ENCODE peak calls at places on chromosome 20, in six cellular contexts. One of them, this sample, is unnamed.
A peak's percentile ranks its signal among the peaks of the same experiment; 100 is the strongest.

GRCh38 chr20:18742841-18743240 is 70.7 kb upstream of the SCP2D1 start:
- DNase-seq in body of pancreas: no peak
- DNase-seq in cardiac muscle cell: no peak
- DNase-seq in WTC11: no peak
- DNase-seq in brain microvascular endothelial cell: no peak
- DNase-seq in mammary epithelial cell: no peak
- DNase-seq in this sample: no peak

GRCh38 chr20:57205625-57206219 is 60.7 kb downstream of the BMP7 start:
- DNase-seq in body of pancreas: no peak
- DNase-seq in cardiac muscle cell: peak; percentile 21
- DNase-seq in WTC11: no peak
- DNase-seq in brain microvascular endothelial cell: peak; percentile 47
- DNase-seq in mammary epithelial cell: peak; percentile 97
- DNase-seq in this sample: no peak

GRCh38 chr20:62791301-62792181 is 4.7 kb upstream of the MRGBP start:
- DNase-seq in body of pancreas: peak; percentile 77
- DNase-seq in cardiac muscle cell: peak; percentile 94
- DNase-seq in WTC11: peak; percentile 90
- DNase-seq in brain microvascular endothelial cell: peak; percentile 85
- DNase-seq in mammary epithelial cell: peak; percentile 78
- DNase-seq in this sample: peak; percentile 45

GRCh38 chr20:15699431-15700146 is 873.7 kb downstream of the KIF16B start:
- DNase-seq in body of pancreas: no peak
- DNase-seq in cardiac muscle cell: no peak
- DNase-seq in WTC11: peak; percentile 62
- DNase-seq in brain microvascular endothelial cell: no peak
- DNase-seq in mammary epithelial cell: peak; percentile 72
- DNase-seq in this sample: no peak

GRCh38 chr20:43721429-43722152 is 5.2 kb downstream of the GTSF1L start:
- DNase-seq in body of pancreas: no peak
- DNase-seq in cardiac muscle cell: no peak
- DNase-seq in WTC11: peak; percentile 20
- DNase-seq in brain microvascular endothelial cell: no peak
- DNase-seq in mammary epithelial cell: no peak
- DNase-seq in this sample: no peak

GRCh38 chr20:63755933-63756647 is 16.5 kb downstream of the SLC2A4RG start:
- DNase-seq in body of pancreas: no peak
- DNase-seq in cardiac muscle cell: no peak
- DNase-seq in WTC11: no peak
- DNase-seq in brain microvascular endothelial cell: no peak
- DNase-seq in mammary epithelial cell: no peak
- DNase-seq in this sample: no peak

GRCh38 chr20:22511943-22512910 is 72.1 kb downstream of the FOXA2 start:
- DNase-seq in body of pancreas: peak; percentile 77
- DNase-seq in cardiac muscle cell: peak; percentile 28
- DNase-seq in WTC11: peak; percentile 21
- DNase-seq in brain microvascular endothelial cell: no peak
- DNase-seq in mammary epithelial cell: no peak
- DNase-seq in this sample: no peak

GRCh38 chr20:58706150-58706892 is 13.7 kb downstream of the NPEPL1 start:
- DNase-seq in body of pancreas: no peak
- DNase-seq in cardiac muscle cell: no peak
- DNase-seq in WTC11: peak; percentile 3
- DNase-seq in brain microvascular endothelial cell: no peak
- DNase-seq in mammary epithelial cell: no peak
- DNase-seq in this sample: no peak

GRCh38 chr20:14919473-14920157 is 582.2 kb upstream of the FLRT3 start:
- DNase-seq in body of pancreas: peak; percentile 38
- DNase-seq in cardiac muscle cell: no peak
- DNase-seq in WTC11: peak; percentile 81
- DNase-seq in brain microvascular endothelial cell: no peak
- DNase-seq in mammary epithelial cell: peak; percentile 72
- DNase-seq in this sample: no peak

GRCh38 chr20:49368596-49368995 is 90.7 kb upstream of the ZNFX1 start:
- DNase-seq in body of pancreas: no peak
- DNase-seq in cardiac muscle cell: no peak
- DNase-seq in WTC11: no peak
- DNase-seq in brain microvascular endothelial cell: no peak
- DNase-seq in mammary epithelial cell: no peak
- DNase-seq in this sample: no peak

GRCh38 chr20:39862613-39863012 is 826.4 kb downstream of the MAFB start:
- DNase-seq in body of pancreas: no peak
- DNase-seq in cardiac muscle cell: peak; percentile 36
- DNase-seq in WTC11: no peak
- DNase-seq in brain microvascular endothelial cell: no peak
- DNase-seq in mammary epithelial cell: no peak
- DNase-seq in this sample: no peak

GRCh38 chr20:16535281-16535680 is 38.0 kb downstream of the KIF16B start:
- DNase-seq in body of pancreas: no peak
- DNase-seq in cardiac muscle cell: no peak
- DNase-seq in WTC11: no peak
- DNase-seq in brain microvascular endothelial cell: no peak
- DNase-seq in mammary epithelial cell: no peak
- DNase-seq in this sample: no peak

GRCh38 chr20:64037498-64038213 is 1.7 kb downstream of the C20orf204 start:
- DNase-seq in body of pancreas: no peak
- DNase-seq in cardiac muscle cell: no peak
- DNase-seq in WTC11: peak; percentile 50
- DNase-seq in brain microvascular endothelial cell: no peak
- DNase-seq in mammary epithelial cell: no peak
- DNase-seq in this sample: no peak

GRCh38 chr20:402496-402885 is 5.6 kb upstream of the RBCK1 start:
- DNase-seq in body of pancreas: no peak
- DNase-seq in cardiac muscle cell: no peak
- DNase-seq in WTC11: no peak
- DNase-seq in brain microvascular endothelial cell: no peak
- DNase-seq in mammary epithelial cell: no peak
- DNase-seq in this sample: no peak

GRCh38 chr20:10540636-10541493 is 105.8 kb downstream of the SLX4IP start:
- DNase-seq in body of pancreas: no peak
- DNase-seq in cardiac muscle cell: peak; percentile 85
- DNase-seq in WTC11: no peak
- DNase-seq in brain microvascular endothelial cell: peak; percentile 89
- DNase-seq in mammary epithelial cell: peak; percentile 90
- DNase-seq in this sample: no peak

GRCh38 chr20:57662028-57662312 is 41.7 kb upstream of the ZBP1 start:
- DNase-seq in body of pancreas: no peak
- DNase-seq in cardiac muscle cell: no peak
- DNase-seq in WTC11: peak; percentile 6
- DNase-seq in brain microvascular endothelial cell: no peak
- DNase-seq in mammary epithelial cell: no peak
- DNase-seq in this sample: no peak

GRCh38 chr20:36572701-36573102 is 695 bp upstream of the TGIF2 start:
- DNase-seq in body of pancreas: peak; percentile 33
- DNase-seq in cardiac muscle cell: peak; percentile 28
- DNase-seq in WTC11: no peak
- DNase-seq in brain microvascular endothelial cell: peak; percentile 28
- DNase-seq in mammary epithelial cell: peak; percentile 24
- DNase-seq in this sample: peak; percentile 55

GRCh38 chr20:43016257-43016656 is 173.4 kb downstream of the PTPRT start:
- DNase-seq in body of pancreas: no peak
- DNase-seq in cardiac muscle cell: no peak
- DNase-seq in WTC11: no peak
- DNase-seq in brain microvascular endothelial cell: no peak
- DNase-seq in mammary epithelial cell: no peak
- DNase-seq in this sample: no peak

GRCh38 chr20:13028673-13029072 is 19.9 kb downstream of the SPTLC3 start:
- DNase-seq in body of pancreas: no peak
- DNase-seq in cardiac muscle cell: peak; percentile 18
- DNase-seq in WTC11: no peak
- DNase-seq in brain microvascular endothelial cell: no peak
- DNase-seq in mammary epithelial cell: no peak
- DNase-seq in this sample: no peak

GRCh38 chr20:14445902-14446301 is 108.5 kb upstream of the FLRT3 start:
- DNase-seq in body of pancreas: no peak
- DNase-seq in cardiac muscle cell: no peak
- DNase-seq in WTC11: no peak
- DNase-seq in brain microvascular endothelial cell: no peak
- DNase-seq in mammary epithelial cell: peak; percentile 28
- DNase-seq in this sample: no peak

GRCh38 chr20:23320317-23320716 is 30.3 kb upstream of the NXT1 start:
- DNase-seq in body of pancreas: no peak
- DNase-seq in cardiac muscle cell: peak; percentile 42
- DNase-seq in WTC11: no peak
- DNase-seq in brain microvascular endothelial cell: peak; percentile 25
- DNase-seq in mammary epithelial cell: no peak
- DNase-seq in this sample: no peak

GRCh38 chr20:31597483-31597858 is 7.6 kb upstream of the ID1 start:
- DNase-seq in body of pancreas: no peak
- DNase-seq in cardiac muscle cell: no peak
- DNase-seq in WTC11: no peak
- DNase-seq in brain microvascular endothelial cell: no peak
- DNase-seq in mammary epithelial cell: no peak
- DNase-seq in this sample: no peak

GRCh38 chr20:17624551-17625245 is 54.8 kb downstream of the DSTN start:
- DNase-seq in body of pancreas: peak; percentile 14
- DNase-seq in cardiac muscle cell: no peak
- DNase-seq in WTC11: peak; percentile 5
- DNase-seq in brain microvascular endothelial cell: no peak
- DNase-seq in mammary epithelial cell: no peak
- DNase-seq in this sample: no peak

GRCh38 chr20:50487397-50487796 is 22.8 kb upstream of the PTPN1 start:
- DNase-seq in body of pancreas: no peak
- DNase-seq in cardiac muscle cell: no peak
- DNase-seq in WTC11: no peak
- DNase-seq in brain microvascular endothelial cell: no peak
- DNase-seq in mammary epithelial cell: no peak
- DNase-seq in this sample: no peak

GRCh38 chr20:23265226-23265625 is 85.4 kb upstream of the NXT1 start:
- DNase-seq in body of pancreas: no peak
- DNase-seq in cardiac muscle cell: peak; percentile 55
- DNase-seq in WTC11: no peak
- DNase-seq in brain microvascular endothelial cell: peak; percentile 60
- DNase-seq in mammary epithelial cell: no peak
- DNase-seq in this sample: no peak

GRCh38 chr20:63529861-63530787 is 7.1 kb downstream of the PTK6 start:
- DNase-seq in body of pancreas: peak; percentile 9
- DNase-seq in cardiac muscle cell: no peak
- DNase-seq in WTC11: peak; percentile 14
- DNase-seq in brain microvascular endothelial cell: no peak
- DNase-seq in mammary epithelial cell: no peak
- DNase-seq in this sample: no peak

GRCh38 chr20:3729378-3729777 is 3.1 kb upstream of the HSPA12B start:
- DNase-seq in body of pancreas: no peak
- DNase-seq in cardiac muscle cell: no peak
- DNase-seq in WTC11: no peak
- DNase-seq in brain microvascular endothelial cell: no peak
- DNase-seq in mammary epithelial cell: no peak
- DNase-seq in this sample: no peak

GRCh38 chr20:3728876-3729275 is 3.6 kb upstream of the HSPA12B start:
- DNase-seq in body of pancreas: no peak
- DNase-seq in cardiac muscle cell: no peak
- DNase-seq in WTC11: no peak
- DNase-seq in brain microvascular endothelial cell: no peak
- DNase-seq in mammary epithelial cell: no peak
- DNase-seq in this sample: no peak

GRCh38 chr20:3728354-3728753 is 4.1 kb upstream of the HSPA12B start:
- DNase-seq in body of pancreas: no peak
- DNase-seq in cardiac muscle cell: no peak
- DNase-seq in WTC11: no peak
- DNase-seq in brain microvascular endothelial cell: no peak
- DNase-seq in mammary epithelial cell: no peak
- DNase-seq in this sample: no peak

GRCh38 chr20:3729811-3730550 is 2.5 kb upstream of the HSPA12B start:
- DNase-seq in body of pancreas: no peak
- DNase-seq in cardiac muscle cell: no peak
- DNase-seq in WTC11: no peak
- DNase-seq in brain microvascular endothelial cell: no peak
- DNase-seq in mammary epithelial cell: no peak
- DNase-seq in this sample: no peak

GRCh38 chr20:3727333-3728035 is 5.0 kb upstream of the HSPA12B start:
- DNase-seq in body of pancreas: no peak
- DNase-seq in cardiac muscle cell: peak; percentile 65
- DNase-seq in WTC11: no peak
- DNase-seq in brain microvascular endothelial cell: no peak
- DNase-seq in mammary epithelial cell: peak; percentile 37
- DNase-seq in this sample: no peak
- TF ChIP-seq CTCF in body of pancreas: no peak
- TF ChIP-seq CTCF in cardiac muscle cell: no peak
- TF ChIP-seq CTCF in WTC11: no peak
- TF ChIP-seq CTCF in brain microvascular endothelial cell: no peak
- TF ChIP-seq CTCF in mammary epithelial cell: no peak
- TF ChIP-seq CTCF in this sample: no peak

GRCh38 chr20:4281258-4282055 is 266.1 kb upstream of the RNF24 start:
- DNase-seq in body of pancreas: no peak
- DNase-seq in cardiac muscle cell: no peak
- DNase-seq in WTC11: no peak
- DNase-seq in brain microvascular endothelial cell: no peak
- DNase-seq in mammary epithelial cell: no peak
- DNase-seq in this sample: no peak

GRCh38 chr20:4282550-4282949 is 267.2 kb upstream of the RNF24 start:
- DNase-seq in body of pancreas: no peak
- DNase-seq in cardiac muscle cell: no peak
- DNase-seq in WTC11: no peak
- DNase-seq in brain microvascular endothelial cell: no peak
- DNase-seq in mammary epithelial cell: no peak
- DNase-seq in this sample: no peak

GRCh38 chr20:4280731-4281130 is 265.4 kb upstream of the RNF24 start:
- DNase-seq in body of pancreas: no peak
- DNase-seq in cardiac muscle cell: no peak
- DNase-seq in WTC11: no peak
- DNase-seq in brain microvascular endothelial cell: no peak
- DNase-seq in mammary epithelial cell: no peak
- DNase-seq in this sample: no peak

GRCh38 chr20:4283011-4283410 is 267.7 kb upstream of the RNF24 start:
- DNase-seq in body of pancreas: no peak
- DNase-seq in cardiac muscle cell: no peak
- DNase-seq in WTC11: no peak
- DNase-seq in brain microvascular endothelial cell: no peak
- DNase-seq in mammary epithelial cell: no peak
- DNase-seq in this sample: no peak
- TF ChIP-seq CTCF in body of pancreas: no peak
- TF ChIP-seq CTCF in cardiac muscle cell: no peak
- TF ChIP-seq CTCF in WTC11: no peak
- TF ChIP-seq CTCF in brain microvascular endothelial cell: no peak
- TF ChIP-seq CTCF in mammary epithelial cell: no peak
- TF ChIP-seq CTCF in this sample: no peak

GRCh38 chr20:19886666-19887288 is 128.7 kb downstream of the RIN2 start:
- DNase-seq in body of pancreas: no peak
- DNase-seq in cardiac muscle cell: no peak
- DNase-seq in WTC11: no peak
- DNase-seq in brain microvascular endothelial cell: no peak
- DNase-seq in mammary epithelial cell: peak; percentile 34
- DNase-seq in this sample: no peak
- TF ChIP-seq CTCF in body of pancreas: no peak
- TF ChIP-seq CTCF in cardiac muscle cell: peak; percentile 12
- TF ChIP-seq CTCF in WTC11: no peak
- TF ChIP-seq CTCF in brain microvascular endothelial cell: no peak
- TF ChIP-seq CTCF in mammary epithelial cell: peak; percentile 31
- TF ChIP-seq CTCF in this sample: no peak

DNA sequence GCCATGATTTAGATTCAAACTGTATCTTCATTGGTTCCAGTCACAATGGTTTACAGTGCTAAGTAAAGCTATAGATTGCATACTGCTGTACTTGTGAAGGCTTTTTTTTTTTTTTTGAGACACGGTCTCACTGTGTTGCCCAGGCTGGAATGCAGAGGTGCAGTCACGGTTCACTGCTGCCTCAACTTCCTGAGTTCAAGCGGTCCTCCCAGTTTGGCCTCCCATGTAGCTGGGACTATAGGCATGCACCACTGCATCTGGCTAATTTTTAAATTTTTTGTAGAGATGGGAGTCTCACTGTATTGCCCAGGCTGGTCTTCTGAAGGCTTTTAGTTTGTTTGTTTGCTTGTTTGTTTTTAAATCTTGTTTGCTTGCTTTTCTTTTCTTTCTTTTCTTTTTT is 24.9 kb downstream of the ITCH start:
- DNase-seq in body of pancreas: no peak
- DNase-seq in cardiac muscle cell: no peak
- DNase-seq in WTC11: no peak
- DNase-seq in brain microvascular endothelial cell: no peak
- DNase-seq in mammary epithelial cell: no peak
- DNase-seq in this sample: no peak
- TF ChIP-seq CTCF in body of pancreas: no peak
- TF ChIP-seq CTCF in cardiac muscle cell: no peak
- TF ChIP-seq CTCF in WTC11: no peak
- TF ChIP-seq CTCF in brain microvascular endothelial cell: no peak
- TF ChIP-seq CTCF in mammary epithelial cell: no peak
- TF ChIP-seq CTCF in this sample: no peak

This sample was measured in natural killer cell.